ENCODE peak calls at places on chromosomes 2 and 18, in seven cellular contexts. One of them, this sample, is unnamed.

GRCh38 chr2:185667452-185667851 is 71.2 kb upstream of the FSIP2 start:
- DNase-seq in GM19239: no peak
- DNase-seq in mucosa of gallbladder: no peak
- DNase-seq in AG08395: no peak
- DNase-seq in T47D: no peak
- DNase-seq in T-helper 2 cell: no peak
- DNase-seq in HL-60: no peak
- DNase-seq in this sample: no peak

GRCh38 chr18:26941608-26942007 is 76.1 kb upstream of the AQP4 start:
- DNase-seq in GM19239: no peak
- DNase-seq in mucosa of gallbladder: no peak
- DNase-seq in AG08395: no peak
- DNase-seq in T47D: no peak
- DNase-seq in T-helper 2 cell: no peak
- DNase-seq in HL-60: no peak
- DNase-seq in this sample: no peak

GRCh38 chr2:206431439-206431838 is 11.9 kb upstream of the ADAM23 start:
- DNase-seq in GM19239: no peak
- DNase-seq in mucosa of gallbladder: no peak
- DNase-seq in AG08395: no peak
- DNase-seq in T47D: no peak
- DNase-seq in T-helper 2 cell: no peak
- DNase-seq in HL-60: no peak
- DNase-seq in this sample: no peak

GRCh38 chr2:2645162-2645855 is 314.2 kb upstream of the MYT1L start:
- DNase-seq in GM19239: no peak
- DNase-seq in mucosa of gallbladder: no peak
- DNase-seq in AG08395: no peak
- DNase-seq in T47D: no peak
- DNase-seq in T-helper 2 cell: no peak
- DNase-seq in HL-60: no peak
- DNase-seq in this sample: no peak

GRCh38 chr2:71277536-71278103 is 50.7 kb upstream of the PAIP2B start:
- DNase-seq in GM19239: no peak
- DNase-seq in mucosa of gallbladder: no peak
- DNase-seq in AG08395: no peak
- DNase-seq in T47D: peak; percentile 16
- DNase-seq in T-helper 2 cell: peak; percentile 2
- DNase-seq in HL-60: peak; percentile 59
- DNase-seq in this sample: peak; percentile 38

GRCh38 chr18:63319383-63320040 is at the start of gene BCL2:
- DNase-seq in GM19239: no peak
- DNase-seq in mucosa of gallbladder: no peak
- DNase-seq in AG08395: peak; percentile 22
- DNase-seq in T47D: peak; percentile 30
- DNase-seq in T-helper 2 cell: peak; percentile 64
- DNase-seq in HL-60: peak; percentile 72
- DNase-seq in this sample: no peak

GRCh38 chr2:230135126-230135525 is 66.4 kb upstream of the SLC16A14 start:
- DNase-seq in GM19239: no peak
- DNase-seq in mucosa of gallbladder: no peak
- DNase-seq in AG08395: no peak
- DNase-seq in T47D: no peak
- DNase-seq in T-helper 2 cell: no peak
- DNase-seq in HL-60: no peak
- DNase-seq in this sample: no peak

GRCh38 chr2:210540471-210541257 is 15.7 kb upstream of the CPS1 start:
- DNase-seq in GM19239: no peak
- DNase-seq in mucosa of gallbladder: no peak
- DNase-seq in AG08395: no peak
- DNase-seq in T47D: no peak
- DNase-seq in T-helper 2 cell: no peak
- DNase-seq in HL-60: no peak
- DNase-seq in this sample: no peak

GRCh38 chr18:74976331-74976909 is 232.5 kb downstream of the PTGR3 start:
- DNase-seq in GM19239: no peak
- DNase-seq in mucosa of gallbladder: no peak
- DNase-seq in AG08395: no peak
- DNase-seq in T47D: no peak
- DNase-seq in T-helper 2 cell: no peak
- DNase-seq in HL-60: no peak
- DNase-seq in this sample: no peak

GRCh38 chr18:49476664-49477411 is 10.2 kb downstream of the C18orf32 start:
- DNase-seq in GM19239: no peak
- DNase-seq in mucosa of gallbladder: peak; percentile 10
- DNase-seq in AG08395: peak; percentile 59
- DNase-seq in T47D: no peak
- DNase-seq in T-helper 2 cell: no peak
- DNase-seq in HL-60: peak; percentile 83
- DNase-seq in this sample: no peak

GRCh38 chr18:26925313-26925712 is 59.8 kb upstream of the AQP4 start:
- DNase-seq in GM19239: no peak
- DNase-seq in mucosa of gallbladder: no peak
- DNase-seq in AG08395: no peak
- DNase-seq in T47D: no peak
- DNase-seq in T-helper 2 cell: no peak
- DNase-seq in HL-60: no peak
- DNase-seq in this sample: no peak

GRCh38 chr2:26299488-26300092 is 46.4 kb upstream of the SELENOI start:
- DNase-seq in GM19239: no peak
- DNase-seq in mucosa of gallbladder: no peak
- DNase-seq in AG08395: peak; percentile 35
- DNase-seq in T47D: no peak
- DNase-seq in T-helper 2 cell: peak; percentile 51
- DNase-seq in HL-60: no peak
- DNase-seq in this sample: no peak

GRCh38 chr18:21548647-21549046 is 51.9 kb downstream of the ESCO1 start:
- DNase-seq in GM19239: no peak
- DNase-seq in mucosa of gallbladder: no peak
- DNase-seq in AG08395: no peak
- DNase-seq in T47D: no peak
- DNase-seq in T-helper 2 cell: no peak
- DNase-seq in HL-60: no peak
- DNase-seq in this sample: no peak

GRCh38 chr18:46321954-46322353 is 217.8 kb downstream of the HAUS1 start:
- DNase-seq in GM19239: no peak
- DNase-seq in mucosa of gallbladder: no peak
- DNase-seq in AG08395: no peak
- DNase-seq in T47D: no peak
- DNase-seq in T-helper 2 cell: no peak
- DNase-seq in HL-60: no peak
- DNase-seq in this sample: no peak

GRCh38 chr18:62048279-62048678 is 138.6 kb downstream of the PIGN start:
- DNase-seq in GM19239: no peak
- DNase-seq in mucosa of gallbladder: no peak
- DNase-seq in AG08395: no peak
- DNase-seq in T47D: no peak
- DNase-seq in T-helper 2 cell: no peak
- DNase-seq in HL-60: no peak
- DNase-seq in this sample: no peak

GRCh38 chr2:102193074-102193473 is 6.3 kb downstream of the IL1RL2 start:
- DNase-seq in GM19239: no peak
- DNase-seq in mucosa of gallbladder: no peak
- DNase-seq in AG08395: no peak
- DNase-seq in T47D: no peak
- DNase-seq in T-helper 2 cell: no peak
- DNase-seq in HL-60: no peak
- DNase-seq in this sample: no peak

GRCh38 chr2:140975237-140975636 is 1155.6 kb downstream of the LRP1B start:
- DNase-seq in GM19239: no peak
- DNase-seq in mucosa of gallbladder: no peak
- DNase-seq in AG08395: peak; percentile 33
- DNase-seq in T47D: no peak
- DNase-seq in T-helper 2 cell: no peak
- DNase-seq in HL-60: no peak
- DNase-seq in this sample: no peak

GRCh38 chr2:11781624-11782023 is 35.2 kb downstream of the LPIN1 start:
- DNase-seq in GM19239: no peak
- DNase-seq in mucosa of gallbladder: no peak
- DNase-seq in AG08395: no peak
- DNase-seq in T47D: no peak
- DNase-seq in T-helper 2 cell: no peak
- DNase-seq in HL-60: no peak
- DNase-seq in this sample: no peak

GRCh38 chr2:206368484-206368883 is 74.8 kb upstream of the ADAM23 start:
- DNase-seq in GM19239: no peak
- DNase-seq in mucosa of gallbladder: no peak
- DNase-seq in AG08395: no peak
- DNase-seq in T47D: no peak
- DNase-seq in T-helper 2 cell: no peak
- DNase-seq in HL-60: no peak
- DNase-seq in this sample: no peak

GRCh38 chr18:13756261-13756660 is 29.8 kb downstream of the RNMT start:
- DNase-seq in GM19239: no peak
- DNase-seq in mucosa of gallbladder: no peak
- DNase-seq in AG08395: no peak
- DNase-seq in T47D: no peak
- DNase-seq in T-helper 2 cell: no peak
- DNase-seq in HL-60: no peak
- DNase-seq in this sample: no peak

GRCh38 chr2:223997938-223998337 is 40.7 kb downstream of the MRPL44 start:
- DNase-seq in GM19239: no peak
- DNase-seq in mucosa of gallbladder: no peak
- DNase-seq in AG08395: peak; percentile 19
- DNase-seq in T47D: no peak
- DNase-seq in T-helper 2 cell: no peak
- DNase-seq in HL-60: no peak
- DNase-seq in this sample: no peak

GRCh38 chr18:66046025-66046602 is 295.3 kb downstream of the CDH7 start:
- DNase-seq in GM19239: no peak
- DNase-seq in mucosa of gallbladder: no peak
- DNase-seq in AG08395: no peak
- DNase-seq in T47D: no peak
- DNase-seq in T-helper 2 cell: no peak
- DNase-seq in HL-60: no peak
- DNase-seq in this sample: no peak

GRCh38 chr2:10865841-10866240 is 45.9 kb upstream of the KCNF1 start:
- DNase-seq in GM19239: no peak
- DNase-seq in mucosa of gallbladder: no peak
- DNase-seq in AG08395: no peak
- DNase-seq in T47D: no peak
- DNase-seq in T-helper 2 cell: no peak
- DNase-seq in HL-60: no peak
- DNase-seq in this sample: no peak

GRCh38 chr2:240564191-240564570 is 4.0 kb downstream of the DUSP28 start:
- DNase-seq in GM19239: no peak
- DNase-seq in mucosa of gallbladder: peak; percentile 6
- DNase-seq in AG08395: no peak
- DNase-seq in T47D: no peak
- DNase-seq in T-helper 2 cell: no peak
- DNase-seq in HL-60: no peak
- DNase-seq in this sample: no peak

GRCh38 chr2:172048996-172049503 is 36.3 kb upstream of the DLX1 start:
- DNase-seq in GM19239: no peak
- DNase-seq in mucosa of gallbladder: no peak
- DNase-seq in AG08395: no peak
- DNase-seq in T47D: no peak
- DNase-seq in T-helper 2 cell: no peak
- DNase-seq in HL-60: no peak
- DNase-seq in this sample: no peak

GRCh38 chr18:35524236-35524635 is 26.5 kb upstream of the INO80C start:
- DNase-seq in GM19239: no peak
- DNase-seq in mucosa of gallbladder: peak; percentile 18
- DNase-seq in AG08395: no peak
- DNase-seq in T47D: no peak
- DNase-seq in T-helper 2 cell: no peak
- DNase-seq in HL-60: peak; percentile 63
- DNase-seq in this sample: no peak

GRCh38 chr2:152585830-152586484 is 131.3 kb downstream of the PRPF40A start:
- DNase-seq in GM19239: no peak
- DNase-seq in mucosa of gallbladder: no peak
- DNase-seq in AG08395: peak; percentile 87
- DNase-seq in T47D: no peak
- DNase-seq in T-helper 2 cell: peak; percentile 33
- DNase-seq in HL-60: no peak
- DNase-seq in this sample: no peak

GRCh38 chr18:44536041-44536440 is 144.6 kb upstream of the SETBP1 start:
- DNase-seq in GM19239: no peak
- DNase-seq in mucosa of gallbladder: no peak
- DNase-seq in AG08395: peak; percentile 84
- DNase-seq in T47D: no peak
- DNase-seq in T-helper 2 cell: no peak
- DNase-seq in HL-60: no peak
- DNase-seq in this sample: no peak

GRCh38 chr2:202157211-202157985 is 81.0 kb downstream of the SUMO1 start:
- DNase-seq in GM19239: no peak
- DNase-seq in mucosa of gallbladder: no peak
- DNase-seq in AG08395: no peak
- DNase-seq in T47D: no peak
- DNase-seq in T-helper 2 cell: no peak
- DNase-seq in HL-60: no peak
- DNase-seq in this sample: no peak

GRCh38 chr2:38376346-38376682 is 759 bp downstream of the ATL2 start:
- DNase-seq in GM19239: no peak
- DNase-seq in mucosa of gallbladder: peak; percentile 57
- DNase-seq in AG08395: peak; percentile 48
- DNase-seq in T47D: peak; percentile 33
- DNase-seq in T-helper 2 cell: peak; percentile 84
- DNase-seq in HL-60: peak; percentile 72
- DNase-seq in this sample: peak; percentile 63

GRCh38 chr2:69902213-69902922 is 8.6 kb downstream of the SNRNP27 start:
- DNase-seq in GM19239: no peak
- DNase-seq in mucosa of gallbladder: no peak
- DNase-seq in AG08395: no peak
- DNase-seq in T47D: no peak
- DNase-seq in T-helper 2 cell: peak; percentile 66
- DNase-seq in HL-60: peak; percentile 93
- DNase-seq in this sample: peak; percentile 18

GRCh38 chr2:206158563-206159345 is 490 bp downstream of the NDUFS1 start:
- DNase-seq in GM19239: no peak
- DNase-seq in mucosa of gallbladder: no peak
- DNase-seq in AG08395: peak; percentile 21
- DNase-seq in T47D: peak; percentile 4
- DNase-seq in T-helper 2 cell: no peak
- DNase-seq in HL-60: peak; percentile 11
- DNase-seq in this sample: no peak

GRCh38 chr18:12359515-12359927 is 17.5 kb downstream of the AFG3L2 start:
- DNase-seq in GM19239: no peak
- DNase-seq in mucosa of gallbladder: no peak
- DNase-seq in AG08395: no peak
- DNase-seq in T47D: no peak
- DNase-seq in T-helper 2 cell: no peak
- DNase-seq in HL-60: no peak
- DNase-seq in this sample: no peak

GRCh38 chr2:71742953-71743601 is 289.7 kb downstream of the DYSF start:
- DNase-seq in GM19239: no peak
- DNase-seq in mucosa of gallbladder: peak; percentile 58
- DNase-seq in AG08395: peak; percentile 87
- DNase-seq in T47D: no peak
- DNase-seq in T-helper 2 cell: no peak
- DNase-seq in HL-60: no peak
- DNase-seq in this sample: no peak

GRCh38 chr18:13934676-13935075 is 19.3 kb upstream of the MC2R start:
- DNase-seq in GM19239: no peak
- DNase-seq in mucosa of gallbladder: no peak
- DNase-seq in AG08395: no peak
- DNase-seq in T47D: no peak
- DNase-seq in T-helper 2 cell: no peak
- DNase-seq in HL-60: no peak
- DNase-seq in this sample: no peak

GRCh38 chr18:56221195-56222065 is 417.0 kb downstream of the TXNL1 start:
- DNase-seq in GM19239: no peak
- DNase-seq in mucosa of gallbladder: no peak
- DNase-seq in AG08395: no peak
- DNase-seq in T47D: no peak
- DNase-seq in T-helper 2 cell: no peak
- DNase-seq in HL-60: no peak
- DNase-seq in this sample: no peak

GRCh38 chr2:37244017-37244416 is 12.6 kb downstream of the NDUFAF7 start:
- DNase-seq in GM19239: no peak
- DNase-seq in mucosa of gallbladder: no peak
- DNase-seq in AG08395: no peak
- DNase-seq in T47D: no peak
- DNase-seq in T-helper 2 cell: peak; percentile 81
- DNase-seq in HL-60: no peak
- DNase-seq in this sample: no peak

GRCh38 chr2:232325324-232326273 is 53.0 kb upstream of the ALPP start:
- DNase-seq in GM19239: no peak
- DNase-seq in mucosa of gallbladder: peak; percentile 47
- DNase-seq in AG08395: no peak
- DNase-seq in T47D: no peak
- DNase-seq in T-helper 2 cell: peak; percentile 25
- DNase-seq in HL-60: peak; percentile 62
- DNase-seq in this sample: no peak

This sample was measured in germinal center.